ENCODE peak calls at places on chromosomes 11 and 22, in nine cellular contexts. C is HS-27A; K is left colon; J is ACHN; L is RWPE1; G is cardiac fibroblast; D is CD4-positive, CD25-positive, alpha-beta regulatory T cell; S is T-helper 2 cell; F is right lobe of liver. T is an unnamed sample.

GRCh38 chr11:10122337-10123197 is 171.5 kb downstream of the SBF2 start:
- DNase-seq in J (peak), K (no peak), S (no peak), G (peak), L (peak), D (no peak), F (no peak), C (no peak), T (no peak)

GRCh38 chr22:19401483-19401882 is 30.1 kb downstream of the HIRA start:
- DNase-seq in F (no peak), S (no peak), D (no peak), J (no peak), K (no peak), G (no peak), C (no peak), L (no peak), T (no peak)

GRCh38 chr11:17753641-17754040 is 19.1 kb downstream of the KCNC1 start:
- DNase-seq in S (no peak), J (no peak), C (no peak), L (no peak), G (no peak), D (no peak), K (no peak), F (peak), T (no peak)

GRCh38 chr22:24727218-24727851 is 47.2 kb downstream of the PIWIL3 start:
- DNase-seq in J (peak), K (no peak), D (no peak), G (peak), C (peak), S (no peak), F (no peak), L (peak), T (no peak)

GRCh38 chr11:15189646-15190365 is 75.1 kb downstream of the INSC start:
- DNase-seq in G (no peak), J (no peak), D (no peak), S (no peak), F (no peak), K (no peak), C (no peak), L (no peak), T (no peak)

GRCh38 chr11:106329273-106330018 is 252.0 kb downstream of the AASDHPPT start:
- DNase-seq in D (no peak), J (no peak), C (no peak), L (no peak), K (no peak), F (no peak), S (no peak), G (no peak), T (no peak)

GRCh38 chr11:127943763-127944162 is 643.6 kb downstream of the ETS1 start:
- DNase-seq in C (no peak), G (no peak), S (no peak), L (no peak), K (no peak), F (no peak), J (no peak), D (no peak), T (no peak)

GRCh38 chr22:20581503-20582170 is 74.2 kb downstream of the MED15 start:
- DNase-seq in L (no peak), S (no peak), D (no peak), G (no peak), J (no peak), F (no peak), K (no peak), C (no peak), T (no peak)

GRCh38 chr11:121508449-121508848 is 55.7 kb upstream of the SORL1-AS1 start:
- DNase-seq in S (no peak), G (no peak), F (no peak), J (no peak), C (no peak), K (no peak), L (no peak), D (no peak), T (no peak)

GRCh38 chr11:44309483-44310197 is at the start of gene ALX4:
- DNase-seq in K (no peak), C (no peak), L (no peak), J (no peak), D (peak), F (no peak), G (peak), S (no peak), T (no peak)

GRCh38 chr11:114196994-114197702 is 99.1 kb upstream of the NNMT start:
- DNase-seq in J (no peak), S (no peak), G (no peak), L (no peak), D (no peak), K (no peak), C (no peak), F (no peak), T (no peak)